ENCODE peak calls at places on chromosomes 4 and X, in eight cellular contexts. N is NCI-H1092 treated with DMSO at 0.1 percent for 48 hours; K is hepatic stellate cell; M is right lobe of liver; A is effector memory CD8-positive, alpha-beta T cell; T is natural killer cell treated with Interleukin-12 subunit alpha and Interleukin-12 subunit beta and Interleukin-15 and Interleukin-18, amount 100 ng/mL, for 72 hours; L is cerebellum; X is sciatic nerve. B is an unnamed sample.

GRCh38 chr4:88104902-88105610 is 53.4 kb downstream of the ABCG2 start:
- DNase-seq in T (no peak), X (no peak), K (peak), L (no peak), M (no peak), N (no peak), A (no peak), B (peak)

GRCh38 chr4:92251711-92252110 is 52.1 kb upstream of the GRID2 start:
- DNase-seq in A (no peak), N (no peak), X (no peak), M (no peak), K (no peak), T (no peak), L (no peak), B (no peak)

GRCh38 chrX:2439613-2440012 is 61.2 kb downstream of the DHRSX start:
- DNase-seq in A (no peak), N (no peak), M (no peak), T (no peak), X (no peak), L (no peak), K (no peak), B (no peak)

GRCh38 chr4:138437263-138437851 is 195.2 kb upstream of the SLC7A11 start:
- DNase-seq in T (no peak), X (no peak), L (no peak), K (no peak), A (no peak), M (no peak), N (no peak), B (no peak)

GRCh38 chr4:164926301-164926700 is 49.3 kb downstream of the APELA start:
- DNase-seq in N (no peak), A (no peak), M (no peak), T (no peak), X (no peak), K (no peak), L (no peak), B (no peak)

GRCh38 chr4:173522160-173522873 is 7.7 kb downstream of the HAND2 start:
- DNase-seq in A (no peak), L (peak), T (no peak), K (peak), M (peak), N (peak), X (peak), B (peak)

GRCh38 chr4:115110191-115111166 is 2.9 kb downstream of the NDST4 start:
- DNase-seq in A (no peak), L (no peak), M (no peak), K (no peak), X (no peak), N (peak), T (no peak), B (no peak)

GRCh38 chrX:20639115-20639514 is 372.4 kb upstream of the RPS6KA3 start:
- DNase-seq in X (no peak), M (no peak), T (no peak), A (no peak), N (no peak), K (no peak), L (no peak), B (no peak)

GRCh38 chr4:95170176-95170575 is 378.6 kb downstream of the UNC5C start:
- DNase-seq in T (no peak), N (no peak), X (no peak), K (no peak), A (no peak), M (no peak), L (no peak), B (no peak)

GRCh38 chrX:24999501-24999900 is 16.3 kb downstream of the ARX start:
- DNase-seq in X (no peak), A (no peak), K (no peak), T (no peak), N (no peak), M (no peak), L (no peak), B (no peak)

GRCh38 chrX:103823591-103823990 is 8.5 kb downstream of the RAB9B start:
- DNase-seq in N (no peak), T (no peak), K (no peak), A (no peak), M (no peak), X (no peak), L (no peak), B (no peak)

GRCh38 chrX:151912780-151913179 is at the start of gene MAGEA4:
- DNase-seq in N (no peak), T (no peak), X (no peak), M (no peak), L (no peak), A (no peak), K (no peak), B (no peak)

GRCh38 chr4:101039367-101039766 is 308.0 kb downstream of the PPP3CA start:
- DNase-seq in X (no peak), M (no peak), N (no peak), A (peak), L (no peak), T (no peak), K (no peak), B (no peak)

GRCh38 chr4:159823743-159824142 is 720.9 kb downstream of the RAPGEF2 start:
- DNase-seq in X (no peak), A (no peak), N (no peak), M (no peak), K (no peak), L (no peak), T (no peak), B (no peak)

GRCh38 chr4:54063224-54063623 is 1.2 kb downstream of the CHIC2 start:
- DNase-seq in N (no peak), M (no peak), A (no peak), X (no peak), T (no peak), L (no peak), K (no peak), B (no peak)

GRCh38 chr4:83585982-83586508 is 50.1 kb downstream of the GPAT3 start:
- DNase-seq in T (no peak), K (no peak), N (no peak), L (no peak), M (no peak), A (no peak), X (no peak), B (no peak)